ENCODE peak calls at places on chromosomes 16 and 17, in five cellular contexts. U is HCT116, T is HepG2, J is H1, N is K562. X is an unnamed sample.

GRCh38 chr17:17723354-17724261 is 42.4 kb downstream of the RAI1 start:
- DNase-seq in T (no peak), J (peak; percentile 66), U (no peak), N (no peak), X (peak; percentile 57)

GRCh38 chr17:15886804-15887203 is 58.1 kb upstream of the ADORA2B start:
- DNase-seq in N (no peak), J (no peak), U (no peak), T (no peak), X (no peak)

GRCh38 chr17:56173958-56174357 is 20.7 kb downstream of the ANKFN1 start:
- DNase-seq in U (no peak), N (no peak), J (no peak), T (no peak), X (no peak)

GRCh38 chr17:5929721-5930120 is 140.5 kb upstream of the WSCD1 start:
- DNase-seq in J (no peak), U (no peak), T (no peak), N (no peak), X (no peak)

GRCh38 chr16:81567987-81568748 is 123.6 kb downstream of the CMIP start:
- DNase-seq in N (no peak), U (no peak), T (peak; percentile 74), J (no peak), X (no peak)

GRCh38 chr17:3740611-3741073 is 16.9 kb downstream of the HASPIN start:
- DNase-seq in T (no peak), J (no peak), N (no peak), U (no peak), X (no peak)

GRCh38 chr16:12340151-12340733 is 363.7 kb downstream of the SNX29 start:
- DNase-seq in T (peak; percentile 74), U (peak; percentile 55), J (peak; percentile 72), N (peak; percentile 50), X (peak; percentile 74)

GRCh38 chr16:85751665-85752501 is 987 bp upstream of the C16orf74 start:
- DNase-seq in J (peak; percentile 64), U (no peak), N (no peak), T (no peak), X (no peak)

GRCh38 chr17:1787301-1787902 is 25.5 kb downstream of the SERPINF1 start:
- DNase-seq in J (no peak), T (peak; percentile 29), N (peak; percentile 19), U (peak; percentile 69), X (no peak)

GRCh38 chr17:59707971-59708425 is 544 bp downstream of the VMP1 start:
- DNase-seq in U (no peak), N (no peak), T (no peak), J (no peak), X (no peak)

GRCh38 chr16:2507679-2508064 is 6.1 kb upstream of the ATP6V0C start:
- DNase-seq in J (no peak), N (no peak), U (no peak), T (no peak), X (no peak)

GRCh38 chr16:22813946-22814325 is at the start of gene HS3ST2:
- DNase-seq in T (no peak), N (no peak), J (peak; percentile 83), U (no peak), X (peak; percentile 65)

GRCh38 chr16:89123001-89123830 is 29.6 kb downstream of the ACSF3 start:
- DNase-seq in N (no peak), T (no peak), U (no peak), J (no peak), X (peak; percentile 8)

GRCh38 chr17:40122466-40122943 is 734 bp downstream of the MSL1 start:
- DNase-seq in N (peak; percentile 55), J (peak; percentile 66), T (no peak), U (no peak), X (peak; percentile 59)

GRCh38 chr16:2037631-2038358 is 9.8 kb downstream of the NTHL1 start:
- DNase-seq in T (no peak), N (no peak), U (no peak), J (no peak), X (no peak)

GRCh38 chr17:6523330-6523729 is 33.0 kb downstream of the PITPNM3 start:
- DNase-seq in T (peak; percentile 69), J (no peak), N (no peak), U (peak; percentile 32), X (no peak)

GRCh38 chr16:56793504-56793903 is 63.6 kb downstream of the NUP93 start:
- DNase-seq in T (peak; percentile 47), J (no peak), N (peak; percentile 11), U (no peak), X (no peak)
- TF ChIP-seq ATF3 in T (no peak), J (no peak), N (no peak), U (no peak), X (no peak)

GRCh38 chr17:80629298-80630028 is 84.8 kb downstream of the RPTOR start:
- DNase-seq in N (no peak), T (peak; percentile 99), U (no peak), J (no peak), X (no peak)
- TF ChIP-seq ATF3 in N (no peak), T (no peak), U (no peak), J (no peak), X (no peak)

GRCh38 chr17:77959216-77959925 is 868 bp downstream of the TNRC6C start:
- DNase-seq in U (no peak), T (no peak), N (peak; percentile 65), J (peak; percentile 61), X (no peak)
- TF ChIP-seq ATF3 in U (no peak), T (no peak), N (no peak), J (no peak), X (no peak)

DNA sequence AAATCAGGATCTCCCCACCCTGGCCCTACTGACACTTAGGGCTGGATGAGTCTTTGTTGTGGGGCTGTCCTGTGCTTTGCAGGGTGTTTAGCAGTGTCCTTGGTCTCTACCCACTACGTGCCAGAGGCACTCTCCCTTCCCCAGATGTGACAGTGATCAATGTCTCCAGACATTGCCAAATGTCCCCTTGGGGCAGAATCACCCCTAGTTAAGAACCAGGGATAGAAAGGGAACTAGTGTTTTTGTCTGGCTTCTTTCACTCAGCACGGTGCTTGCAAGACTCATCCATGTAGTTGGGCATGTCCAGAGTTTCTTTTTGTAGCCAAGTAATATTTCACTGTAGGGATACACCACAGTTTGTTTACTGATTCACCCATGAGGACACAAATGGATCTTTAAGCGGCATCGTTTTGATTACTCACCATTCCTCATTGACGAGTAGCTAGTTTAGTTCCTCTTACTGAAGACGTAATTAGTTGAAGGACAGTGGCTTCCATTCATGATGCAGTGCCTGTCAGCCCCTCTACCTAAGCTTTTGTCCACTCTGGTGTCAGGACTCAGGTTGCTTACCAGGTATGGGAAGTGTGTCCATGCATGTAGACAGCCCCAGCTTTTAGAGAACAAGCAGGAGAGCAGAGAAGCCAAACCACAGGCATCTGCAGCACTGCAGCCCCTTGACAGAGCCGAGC is 26.0 kb upstream of the ITGB4 start:
- DNase-seq in J (no peak), U (peak; percentile 87), T (no peak), N (no peak), X (no peak)
- TF ChIP-seq ATF3 in J (no peak), U (no peak), T (no peak), N (no peak), X (no peak)